ENCODE peak calls at places on chromosome 2, in ten cellular contexts. T is fibroblast of lung, B is endothelial cell, E is activated B cell treated with CpG ODN at 0.5 μM for 24 hours, F is AG10803, L is adrenal gland, V is Calu3, O is AG09319, X is lung, W is neural crest cell. D is an unnamed sample.

GRCh38 chr2:127610561-127610960 is 35.4 kb upstream of the GPR17 start:
- DNase-seq in E (no peak), F (no peak), V (no peak), L (no peak), T (no peak), O (no peak), X (no peak), W (no peak), B (no peak), D (no peak)

GRCh38 chr2:143489135-143489534 is 359.9 kb downstream of the ARHGAP15 start:
- DNase-seq in V (no peak), W (no peak), L (no peak), X (no peak), T (peak), F (peak), B (no peak), O (no peak), E (no peak), D (no peak)

GRCh38 chr2:45860136-45861106 is 208.9 kb downstream of the PRKCE start:
- DNase-seq in T (peak), L (peak), X (peak), O (peak), E (no peak), B (no peak), W (peak), V (no peak), F (peak), D (peak)

GRCh38 chr2:30985493-30986292 is 152.5 kb downstream of the GALNT14 start:
- DNase-seq in W (no peak), O (no peak), X (no peak), L (no peak), T (no peak), B (no peak), F (no peak), E (no peak), V (no peak), D (no peak)

GRCh38 chr2:154447727-154448418 is 250.6 kb upstream of the KCNJ3 start:
- DNase-seq in T (no peak), L (no peak), X (no peak), V (no peak), O (no peak), B (no peak), E (no peak), W (no peak), F (no peak), D (no peak)

GRCh38 chr2:147607379-147607778 is 237.4 kb upstream of the ACVR2A start:
- DNase-seq in X (no peak), E (no peak), O (no peak), B (no peak), V (no peak), T (no peak), L (no peak), F (no peak), W (no peak), D (no peak)

GRCh38 chr2:47459021-47459420 is 56.1 kb downstream of the MSH2 start:
- DNase-seq in O (no peak), F (no peak), L (no peak), W (no peak), E (no peak), T (no peak), X (no peak), V (no peak), B (no peak), D (no peak)

GRCh38 chr2:172647439-172647838 is 88.2 kb upstream of the RAPGEF4 start:
- DNase-seq in E (no peak), X (no peak), L (no peak), F (peak), T (peak), B (no peak), O (no peak), W (no peak), V (no peak), D (no peak)

GRCh38 chr2:167196461-167197252 is 308.4 kb downstream of the XIRP2 start:
- DNase-seq in B (no peak), V (peak), O (no peak), E (no peak), T (peak), W (no peak), F (peak), L (peak), X (no peak), D (peak)

GRCh38 chr2:219500135-219500534 is 1.4 kb downstream of the GMPPA start:
- DNase-seq in X (no peak), V (no peak), L (no peak), O (no peak), F (no peak), T (peak), B (no peak), E (no peak), W (no peak), D (no peak)

GRCh38 chr2:241035818-241036396 is 37.5 kb downstream of the SNED1 start:
- DNase-seq in V (no peak), T (no peak), E (no peak), X (no peak), W (no peak), F (no peak), B (no peak), L (no peak), O (no peak), D (no peak)

DNA sequence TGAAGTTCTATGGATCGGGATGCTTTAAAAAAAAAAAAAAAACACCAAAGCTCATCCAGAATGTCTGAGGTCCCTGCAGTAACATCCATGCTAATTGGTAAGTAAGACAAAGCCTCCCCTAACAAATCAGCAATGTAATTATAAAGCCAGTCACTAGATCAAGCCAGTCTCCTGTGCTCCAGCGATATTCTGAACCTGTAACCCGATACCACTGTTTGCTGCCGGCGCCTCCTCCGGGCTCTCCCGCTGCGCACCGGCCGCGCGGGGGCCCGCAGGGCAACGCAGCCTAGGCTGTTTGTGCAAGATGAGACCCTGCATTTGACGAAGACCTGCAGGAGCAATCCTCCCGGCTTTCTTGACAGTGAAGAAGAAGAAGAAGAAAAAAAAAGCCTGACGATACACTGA is 8.7 kb downstream of the SERTAD2 start:
- DNase-seq in X (no peak), F (peak), T (peak), E (no peak), V (peak), O (no peak), W (peak), B (peak), L (peak), D (peak)
- TF ChIP-seq CTCF in X (no peak), F (peak), T (no peak), E (no peak), V (no peak), O (peak), W (no peak), B (no peak), L (no peak), D (peak)

DNA sequence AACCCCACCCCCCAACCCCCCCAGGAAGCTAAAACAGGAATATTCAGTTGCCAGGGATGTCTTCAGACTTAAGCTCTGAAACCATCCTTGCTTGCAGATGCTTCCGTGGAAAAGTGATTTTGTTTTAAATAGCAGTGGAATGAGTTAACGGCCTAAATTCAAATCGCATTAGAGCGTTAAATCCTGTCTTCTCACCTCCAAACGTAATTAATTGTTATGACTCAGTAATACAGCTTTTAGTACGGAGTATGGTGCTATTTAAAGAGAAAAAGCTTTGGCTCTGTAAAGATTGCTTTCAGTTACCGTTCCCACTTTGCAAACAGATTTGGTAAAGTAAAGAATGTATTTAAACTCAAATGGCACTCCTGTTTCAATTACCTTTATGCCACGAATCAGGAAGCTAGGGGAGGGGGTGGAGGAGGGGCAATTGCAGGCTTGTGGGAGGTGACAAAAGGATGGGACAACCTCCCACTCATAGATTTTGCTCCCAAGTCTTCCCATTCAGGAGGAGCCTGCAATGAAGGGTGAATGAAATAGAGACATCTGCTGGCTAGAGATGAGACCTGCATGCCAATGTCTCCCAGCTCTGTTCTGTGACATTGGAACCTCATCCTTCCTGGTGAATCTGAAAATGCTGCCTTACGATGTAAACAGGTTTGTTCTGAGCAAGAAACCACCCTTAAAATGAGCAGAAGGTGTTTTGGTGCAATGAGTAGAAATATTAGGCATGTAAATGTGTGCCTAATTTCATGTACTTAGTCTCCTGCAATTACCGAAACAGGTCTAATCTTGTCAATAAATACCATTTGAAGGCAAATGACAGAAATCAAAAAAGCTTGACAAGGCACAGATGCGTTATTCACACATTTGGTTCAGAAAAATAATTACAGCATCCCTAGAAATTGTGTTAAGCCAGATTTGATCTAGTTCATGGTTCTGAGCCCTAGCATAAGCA is 2.6 kb upstream of the PID1 start:
- DNase-seq in T (peak), V (peak), X (peak), B (peak), O (peak), F (peak), L (peak), E (no peak), W (peak), D (peak)
- TF ChIP-seq CTCF in T (peak), V (peak), X (peak), B (peak), O (peak), F (peak), L (peak), E (no peak), W (peak), D (peak)

DNA sequence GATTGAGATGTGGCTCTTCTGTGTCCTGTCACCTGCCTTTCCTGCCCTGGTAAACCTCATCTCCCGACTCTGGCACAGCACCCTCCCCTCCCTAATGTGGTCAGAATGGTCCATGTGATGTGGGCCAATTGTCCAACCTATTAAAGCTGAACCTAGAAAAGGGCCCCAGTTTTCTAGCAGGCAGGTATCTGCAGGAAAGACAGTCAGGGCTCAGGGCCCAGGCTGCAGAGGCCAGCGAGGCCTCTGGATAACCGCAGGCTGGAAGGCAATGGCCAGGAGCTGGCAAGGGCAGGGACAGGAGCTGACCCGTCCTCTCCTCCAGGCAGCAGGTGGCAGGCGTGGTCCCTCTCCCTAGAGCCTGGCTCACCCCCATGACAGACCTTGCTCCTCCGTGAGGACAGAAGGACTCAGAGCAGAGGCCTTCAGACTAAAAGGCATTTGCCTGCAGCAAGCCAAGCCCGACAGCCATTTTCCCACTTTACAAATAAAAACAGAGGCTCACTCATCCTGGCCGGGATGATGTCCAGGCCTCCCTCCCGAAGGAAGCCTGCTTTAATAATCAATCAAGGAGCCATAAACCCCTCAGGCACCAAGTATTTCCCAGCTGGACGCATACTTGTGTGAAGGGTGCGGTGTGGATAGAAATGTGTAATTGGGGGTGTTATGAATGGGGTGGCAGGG is 107.1 kb downstream of the TWIST2 start:
- DNase-seq in L (no peak), O (no peak), V (no peak), T (peak), W (no peak), B (no peak), X (peak), E (no peak), F (peak), D (no peak)
- TF ChIP-seq CTCF in L (no peak), O (no peak), V (no peak), T (no peak), W (no peak), B (no peak), X (no peak), E (no peak), F (no peak), D (no peak)

DNA sequence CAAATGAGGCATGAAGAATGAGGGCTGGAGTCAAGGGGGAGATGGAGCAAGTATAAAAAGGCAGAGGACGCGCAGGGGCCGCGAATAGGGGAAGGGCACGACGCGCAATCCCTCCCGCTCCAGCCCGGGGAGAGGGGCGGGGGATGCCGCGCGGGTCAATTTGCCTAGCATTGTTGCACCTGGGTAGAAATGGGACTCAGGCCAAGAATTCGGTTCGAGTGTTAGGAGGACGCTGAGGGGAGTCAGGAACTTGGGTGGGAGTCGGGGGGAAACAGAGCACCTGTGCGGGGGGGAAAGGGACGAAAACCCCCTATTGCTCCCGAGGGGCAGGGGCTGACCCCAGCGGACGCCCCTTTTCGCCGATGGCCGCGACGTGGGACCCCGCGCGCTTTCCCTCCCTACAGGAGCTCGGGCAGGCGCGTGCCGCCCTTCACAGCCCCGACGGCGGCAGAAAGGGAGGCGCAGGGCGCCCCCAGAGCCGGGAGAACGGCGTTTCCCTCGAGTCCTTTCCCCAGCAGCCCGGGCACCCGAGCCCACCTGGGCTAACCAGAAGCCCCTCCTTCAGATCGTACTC is 425 bp downstream of the PAIP2B start:
- DNase-seq in T (no peak), E (peak), V (peak), L (peak), F (no peak), X (peak), B (peak), W (peak), O (no peak), D (no peak)
- TF ChIP-seq CTCF in T (no peak), E (no peak), V (peak), L (no peak), F (no peak), X (no peak), B (no peak), W (no peak), O (no peak), D (no peak)

D was measured in GM12865.